ENCODE peak calls at places on chromosome 1, in nine cellular contexts. T, W, J, B, F, R, Q, Z and I are unnamed samples.

GRCh38 chr1:28537457-28538199 is 15.3 kb upstream of the TRNAU1AP start:
- DNase-seq in Q (no peak), B (peak; percentile 11), F (no peak), Z (no peak), J (no peak), T (no peak), R (no peak), W (no peak), I (no peak)

GRCh38 chr1:161390559-161390858 is 22.8 kb upstream of the CFAP126 start:
- DNase-seq in F (no peak), J (no peak), W (no peak), B (no peak), T (no peak), Z (no peak), Q (no peak), R (no peak), I (no peak)

GRCh38 chr1:12618661-12619395 is 818 bp upstream of the DHRS3 start:
- DNase-seq in J (peak; percentile 86), F (peak; percentile 92), T (peak; percentile 91), Q (peak; percentile 86), Z (no peak), W (peak; percentile 28), R (peak; percentile 65), B (no peak), I (no peak)

GRCh38 chr1:193229136-193229535 is 42.7 kb upstream of the B3GALT2 start:
- DNase-seq in W (no peak), F (no peak), R (no peak), Z (no peak), T (no peak), B (no peak), J (peak; percentile 3), Q (no peak), I (no peak)

GRCh38 chr1:233500111-233500510 is 113.8 kb upstream of the KCNK1 start:
- DNase-seq in Q (no peak), W (no peak), T (no peak), F (no peak), J (no peak), B (no peak), R (no peak), Z (no peak), I (no peak)

GRCh38 chr1:235741294-235741693 is 91.7 kb upstream of the GNG4 start:
- DNase-seq in T (no peak), B (no peak), J (peak; percentile 86), Q (peak; percentile 80), Z (no peak), R (no peak), F (no peak), W (no peak), I (no peak)

GRCh38 chr1:69121708-69122107 is 446.0 kb upstream of the LRRC7 start:
- DNase-seq in B (no peak), T (no peak), F (no peak), Z (no peak), J (no peak), W (no peak), Q (no peak), R (no peak), I (no peak)

GRCh38 chr1:41280189-41281032 is 38.3 kb upstream of the SCMH1 start:
- DNase-seq in Q (no peak), F (no peak), Z (no peak), R (no peak), J (no peak), T (no peak), W (no peak), B (no peak), I (no peak)

GRCh38 chr1:36913016-36913415 is 121.3 kb downstream of the GRIK3 start:
- DNase-seq in T (peak; percentile 40), W (no peak), Z (peak; percentile 41), J (no peak), Q (no peak), R (no peak), F (no peak), B (no peak), I (no peak)

GRCh38 chr1:244863491-244864252 is 671 bp downstream of the HNRNPU start:
- DNase-seq in W (peak; percentile 14), R (peak; percentile 22), B (no peak), J (no peak), T (no peak), Q (no peak), F (no peak), Z (no peak), I (no peak)

GRCh38 chr1:22328331-22329170 is 123.1 kb upstream of the ZBTB40 start:
- DNase-seq in J (no peak), Z (no peak), Q (no peak), R (no peak), F (no peak), T (peak; percentile 53), W (no peak), B (no peak), I (no peak)

GRCh38 chr1:181818459-181818858 is 243.1 kb downstream of the ZNF648 start:
- DNase-seq in Q (no peak), J (no peak), B (no peak), F (no peak), R (no peak), T (no peak), W (no peak), Z (no peak), I (no peak)

GRCh38 chr1:185733818-185734709 is at the start of gene HMCN1:
- DNase-seq in J (peak; percentile 34), Q (peak; percentile 49), Z (peak; percentile 54), B (peak; percentile 25), T (peak; percentile 93), R (peak; percentile 20), F (peak; percentile 85), W (peak; percentile 37), I (peak; percentile 14)

GRCh38 chr1:66730462-66730861 is 21.8 kb upstream of the DYNLT5 start:
- DNase-seq in Z (peak; percentile 32), W (no peak), B (no peak), T (no peak), Q (no peak), R (no peak), F (no peak), J (no peak), I (no peak)